ENCODE peak calls at places on chromosomes 1 and 21, in five cellular contexts. P is IMR-90, F is A549, M is HepG2, G is K562. N is an unnamed sample.

GRCh38 chr1:68442822-68443556 is 6.8 kb downstream of the RPE65 start:
- DNase-seq in P (peak), F (peak), M (peak), G (peak), N (no peak)

GRCh38 chr1:150578278-150579109 is 916 bp downstream of the MCL1 start:
- DNase-seq in P (peak), F (peak), M (peak), G (peak), N (no peak)

GRCh38 chr1:226195144-226195543 is 8.6 kb upstream of the ACBD3 start:
- DNase-seq in P (no peak), F (no peak), M (no peak), G (no peak), N (no peak)

GRCh38 chr1:65431111-65431705 is 10.7 kb downstream of the LEPR start:
- DNase-seq in P (peak), F (peak), M (peak), G (peak), N (no peak)

GRCh38 chr1:229714964-229715603 is 89.0 kb downstream of the URB2 start:
- DNase-seq in P (peak), F (peak), M (peak), G (peak), N (peak)

GRCh38 chr1:3459051-3459908 is 4.8 kb downstream of the ARHGEF16 start:
- DNase-seq in P (no peak), F (no peak), M (no peak), G (no peak), N (no peak)

GRCh38 chr1:185670187-185670627 is 64.0 kb upstream of the HMCN1 start:
- DNase-seq in P (peak), F (peak), M (no peak), G (no peak), N (no peak)

GRCh38 chr1:39086386-39087108 is 60.4 kb downstream of the NDUFS5 start:
- DNase-seq in P (peak), F (no peak), M (no peak), G (peak), N (no peak)

GRCh38 chr1:35857830-35858229 is 25.2 kb upstream of the AGO1 start:
- DNase-seq in P (peak), F (peak), M (no peak), G (no peak), N (no peak)

GRCh38 chr1:180854456-180854855 is 58.2 kb upstream of the KIAA1614 start:
- DNase-seq in P (no peak), F (no peak), M (no peak), G (peak), N (no peak)

GRCh38 chr21:17602874-17603273 is 9.8 kb downstream of the BTG3 start:
- DNase-seq in P (peak), F (no peak), M (no peak), G (no peak), N (no peak)

GRCh38 chr1:156664046-156664948 is 12.9 kb downstream of the NES start:
- DNase-seq in P (peak), F (no peak), M (peak), G (no peak), N (no peak)

GRCh38 chr1:107954719-107955415 is 10.1 kb downstream of the VAV3 start:
- DNase-seq in P (no peak), F (no peak), M (no peak), G (no peak), N (no peak)

GRCh38 chr1:66275601-66276023 is 258.3 kb upstream of the SGIP1 start:
- DNase-seq in P (no peak), F (no peak), M (no peak), G (no peak), N (no peak)

GRCh38 chr1:51877434-51878306 is 857 bp downstream of the NRDC start:
- DNase-seq in P (peak), F (peak), M (no peak), G (peak), N (no peak)

GRCh38 chr1:24828183-24828886 is 83.1 kb downstream of the CLIC4 start:
- DNase-seq in P (no peak), F (no peak), M (no peak), G (no peak), N (no peak)

GRCh38 chr1:60949154-60949825 is 133.1 kb upstream of the NFIA start:
- DNase-seq in P (no peak), F (no peak), M (no peak), G (no peak), N (no peak)

GRCh38 chr21:26148071-26148470 is 22.5 kb downstream of the APP start:
- DNase-seq in P (no peak), F (peak), M (no peak), G (no peak), N (no peak)

GRCh38 chr1:160519542-160520435 is 3.3 kb downstream of the SLAMF6 start:
- DNase-seq in P (no peak), F (peak), M (no peak), G (peak), N (no peak)

GRCh38 chr1:48229309-48229708 is 6.8 kb downstream of the SLC5A9 start:
- DNase-seq in P (no peak), F (no peak), M (no peak), G (no peak), N (no peak)

GRCh38 chr1:226485192-226485591 is 63.4 kb upstream of the STUM start:
- DNase-seq in P (no peak), F (no peak), M (no peak), G (no peak), N (no peak)

GRCh38 chr1:168621356-168621755 is 45.0 kb downstream of the XCL1 start:
- DNase-seq in P (no peak), F (no peak), M (no peak), G (no peak), N (no peak)

GRCh38 chr1:168626326-168626725 is 49.9 kb downstream of the XCL1 start:
- DNase-seq in P (no peak), F (no peak), M (no peak), G (no peak), N (no peak)

GRCh38 chr1:168627370-168627769 is 51.0 kb downstream of the XCL1 start:
- DNase-seq in P (no peak), F (no peak), M (peak), G (no peak), N (no peak)

GRCh38 chr1:168623838-168624237 is 47.4 kb downstream of the XCL1 start:
- DNase-seq in P (no peak), F (no peak), M (no peak), G (no peak), N (no peak)

DNA sequence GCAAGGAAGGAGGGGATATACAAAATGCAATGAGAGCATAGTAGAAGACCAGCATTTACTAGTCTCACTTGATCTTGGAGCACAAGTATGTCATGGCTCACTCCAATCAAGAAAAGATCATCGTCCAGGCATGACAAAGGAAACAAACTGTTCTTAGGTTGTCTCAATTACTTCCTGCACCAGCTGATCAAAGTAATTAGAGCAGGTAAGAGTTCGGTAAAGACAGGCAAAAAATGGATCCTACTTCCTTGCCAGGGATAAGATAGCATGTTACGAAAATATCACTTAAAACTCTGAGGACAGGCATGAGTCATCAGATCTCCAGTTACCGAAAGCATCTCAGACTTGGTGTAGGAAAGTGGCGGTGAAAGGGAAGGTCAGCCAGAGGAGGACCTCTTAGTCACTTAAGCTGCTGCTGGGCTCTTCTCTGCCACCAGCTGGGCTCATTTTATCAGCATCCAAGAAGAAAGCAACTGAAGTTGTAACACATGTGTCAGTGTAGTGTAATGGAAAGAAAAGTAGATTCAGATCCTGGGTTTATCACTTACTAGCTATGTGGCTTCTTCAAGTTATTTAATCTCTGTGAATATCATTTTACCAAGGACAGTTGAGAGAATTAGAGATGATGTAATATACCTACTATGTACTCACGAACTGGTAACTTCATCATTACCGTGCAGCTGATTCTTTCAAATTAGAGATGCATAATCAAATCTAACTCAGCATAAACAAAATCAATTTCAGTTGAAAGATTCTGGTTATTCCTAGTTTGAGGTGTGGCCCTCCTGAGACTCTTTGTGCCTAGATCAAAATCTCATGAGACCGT is 46.8 kb downstream of the XCL1 start:
- DNase-seq in P (peak), F (peak), M (no peak), G (peak), N (no peak)
- TF ChIP-seq MAFK in P (no peak), F (peak), M (no peak), G (peak), N (no peak)

DNA sequence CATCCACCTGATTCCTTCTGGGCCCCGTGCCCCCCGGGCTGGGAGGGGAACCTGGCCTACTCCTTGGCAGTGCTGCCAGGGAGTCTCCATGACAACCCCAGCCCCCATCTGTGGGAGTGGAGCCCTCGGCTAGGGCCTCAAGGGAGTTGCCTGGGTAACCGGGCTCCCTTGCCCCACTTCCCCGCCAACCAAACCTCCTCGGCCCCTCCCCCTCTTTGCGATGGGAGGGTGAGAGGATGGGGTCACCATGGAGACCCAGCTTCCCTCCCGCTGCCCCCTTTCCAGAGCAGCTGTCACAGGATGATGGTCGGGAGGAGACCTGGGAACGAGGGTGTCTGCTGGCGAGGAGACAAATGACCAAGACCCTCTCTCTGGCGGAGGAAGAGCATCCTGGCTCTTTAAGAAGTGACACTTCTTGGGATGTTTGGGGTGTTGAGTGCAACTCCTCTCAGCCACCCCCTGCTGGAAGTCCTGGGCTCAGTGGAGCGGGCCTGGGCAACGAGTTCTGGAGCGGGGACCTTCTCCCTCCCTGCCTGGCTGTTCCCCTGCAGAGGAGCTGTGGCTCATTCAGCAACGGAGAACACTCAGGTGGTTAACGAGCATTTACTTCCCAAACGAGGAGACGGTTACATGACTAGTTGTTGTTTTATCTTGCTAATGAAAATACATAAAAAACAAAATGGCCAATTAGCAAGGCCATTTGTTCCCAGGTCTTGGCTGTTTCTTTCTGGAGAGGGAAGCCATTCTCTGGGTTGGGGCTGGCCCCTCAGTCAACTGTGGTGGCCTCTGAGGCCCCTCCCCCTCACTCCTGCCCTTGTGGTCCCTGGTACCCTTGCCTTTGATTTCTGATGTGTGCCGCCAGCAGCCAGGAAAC is 82.8 kb downstream of the UBIAD1 start:
- DNase-seq in P (no peak), F (no peak), M (no peak), G (no peak), N (peak)
- TF ChIP-seq MAFK in P (no peak), F (no peak), M (no peak), G (no peak), N (no peak)

DNA sequence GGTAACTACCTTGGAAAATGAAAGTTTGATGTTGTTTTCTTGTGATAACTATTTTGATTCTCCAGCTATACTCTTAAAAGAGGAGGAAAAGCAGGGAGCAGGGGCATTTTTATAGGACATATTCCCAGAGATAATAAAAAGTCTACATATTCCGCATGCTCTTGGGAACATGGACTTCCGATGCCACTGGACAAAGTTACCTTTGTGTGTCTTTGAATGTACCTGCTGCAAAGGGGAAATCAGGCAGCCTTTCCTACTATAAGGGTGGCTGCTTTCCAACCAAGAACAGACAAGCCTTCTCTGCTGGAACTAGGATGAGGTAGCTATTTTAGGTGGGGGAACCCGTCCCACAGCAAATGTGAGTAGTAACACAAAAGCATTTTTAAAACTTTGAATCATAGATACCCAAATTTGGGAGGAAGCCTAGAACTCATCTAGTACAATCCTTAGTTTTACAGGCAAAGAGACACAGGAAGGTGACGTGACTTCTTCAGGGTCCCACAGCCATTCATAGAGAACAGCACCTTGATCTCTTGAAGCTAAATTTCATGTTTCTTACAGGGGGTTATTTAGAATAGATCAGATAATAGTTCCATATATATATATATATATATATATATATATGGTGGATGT is 179.9 kb downstream of the FASLG start:
- DNase-seq in P (no peak), F (no peak), M (no peak), G (no peak), N (no peak)
- TF ChIP-seq MAFK in P (no peak), F (no peak), M (no peak), G (no peak), N (no peak)

GRCh38 chr1:152880316-152880715 is 2.2 kb downstream of the SMCP start:
- DNase-seq in P (no peak), F (no peak), M (no peak), G (no peak), N (no peak)
- TF ChIP-seq MAFK in P (no peak), F (no peak), M (no peak), G (no peak), N (no peak)

GRCh38 chr21:33976082-33976979 is 60.7 kb upstream of the ATP5PO start:
- DNase-seq in P (peak), F (peak), M (peak), G (peak), N (no peak)
- TF ChIP-seq MAFK in P (peak), F (no peak), M (no peak), G (peak), N (no peak)

DNA sequence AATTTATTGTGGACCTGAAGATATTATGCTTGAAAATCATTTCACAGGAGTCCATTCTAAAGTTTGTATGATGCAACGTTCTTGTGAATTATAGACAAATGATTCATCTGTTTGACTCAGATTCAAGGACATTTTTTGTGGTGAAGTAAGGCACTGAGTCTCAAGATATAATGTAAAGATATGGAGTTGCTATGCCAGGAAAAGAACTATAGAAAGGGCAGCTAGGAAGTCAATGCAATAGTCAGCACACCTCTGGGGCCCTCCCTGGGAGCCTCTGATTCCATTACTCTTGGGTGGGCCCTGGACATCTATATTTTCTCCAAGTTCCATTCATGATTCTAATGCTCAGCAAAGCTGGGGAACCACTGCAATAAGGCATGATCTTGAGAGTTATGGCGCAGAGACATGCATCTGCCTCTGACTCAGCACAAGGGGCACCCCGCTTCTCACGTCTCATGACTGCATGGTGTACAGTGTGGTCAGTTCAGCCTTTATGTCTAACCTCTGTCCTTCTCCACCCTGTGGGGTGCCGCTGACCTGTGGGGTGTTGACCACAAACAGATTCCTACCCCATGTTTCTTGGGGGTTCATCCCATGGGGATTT is 34.1 kb downstream of the ETS2 start:
- DNase-seq in P (peak), F (peak), M (no peak), G (no peak), N (no peak)
- TF ChIP-seq MAFK in P (peak), F (peak), M (no peak), G (peak), N (no peak)

GRCh38 chr1:243850013-243850367 is at the start of gene AKT3:
- DNase-seq in P (no peak), F (no peak), M (no peak), G (no peak), N (no peak)

GRCh38 chr1:243851765-243852164 is 1.7 kb upstream of the AKT3 start:
- DNase-seq in P (no peak), F (no peak), M (no peak), G (no peak), N (no peak)

GRCh38 chr1:243849089-243850012 is 692 bp downstream of the AKT3 start:
- DNase-seq in P (peak), F (peak), M (no peak), G (no peak), N (peak)

GRCh38 chr1:243851129-243851756 is 1.2 kb upstream of the AKT3 start:
- DNase-seq in P (peak), F (no peak), M (no peak), G (no peak), N (no peak)

GRCh38 chr1:243850368-243851128 is 505 bp upstream of the AKT3 start:
- DNase-seq in P (peak), F (peak), M (peak), G (peak), N (no peak)
- TF ChIP-seq MAFK in P (no peak), F (no peak), M (no peak), G (no peak), N (no peak)

DNA sequence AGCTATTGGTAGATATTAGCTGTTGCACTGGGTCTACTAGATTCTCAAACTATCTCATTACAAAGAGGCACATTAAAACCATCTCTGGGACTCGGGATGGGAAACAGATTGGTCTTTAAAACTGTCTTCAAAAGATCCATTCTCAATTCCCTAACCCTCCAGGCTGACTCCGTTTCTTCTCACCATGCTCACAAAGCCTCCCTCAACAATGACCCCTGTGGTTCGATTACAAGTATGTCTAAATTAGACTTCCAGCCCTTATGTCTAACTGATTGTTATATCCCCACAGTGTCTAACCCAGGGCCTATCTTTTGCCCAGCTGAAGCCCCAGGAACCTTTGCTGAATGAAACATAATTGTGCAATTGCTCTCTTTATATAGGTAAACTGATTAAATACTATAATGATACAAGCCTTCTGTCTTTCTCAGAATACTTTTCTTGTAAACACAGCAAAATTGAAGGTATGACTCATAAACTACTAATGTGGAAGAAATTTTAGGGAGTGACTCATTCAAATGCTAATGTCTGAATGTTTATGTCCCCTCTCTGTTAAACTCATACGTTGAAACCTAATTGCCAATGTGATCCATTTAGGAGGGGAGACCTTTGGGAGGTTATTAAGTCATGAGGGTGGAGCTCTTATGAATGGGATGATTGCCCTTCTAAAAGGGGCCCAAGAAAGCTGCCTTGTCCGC is 65.6 kb upstream of the DAB1 start:
- DNase-seq in P (peak), F (no peak), M (no peak), G (no peak), N (no peak)
- TF ChIP-seq MAFK in P (peak), F (no peak), M (no peak), G (no peak), N (no peak)

DNA sequence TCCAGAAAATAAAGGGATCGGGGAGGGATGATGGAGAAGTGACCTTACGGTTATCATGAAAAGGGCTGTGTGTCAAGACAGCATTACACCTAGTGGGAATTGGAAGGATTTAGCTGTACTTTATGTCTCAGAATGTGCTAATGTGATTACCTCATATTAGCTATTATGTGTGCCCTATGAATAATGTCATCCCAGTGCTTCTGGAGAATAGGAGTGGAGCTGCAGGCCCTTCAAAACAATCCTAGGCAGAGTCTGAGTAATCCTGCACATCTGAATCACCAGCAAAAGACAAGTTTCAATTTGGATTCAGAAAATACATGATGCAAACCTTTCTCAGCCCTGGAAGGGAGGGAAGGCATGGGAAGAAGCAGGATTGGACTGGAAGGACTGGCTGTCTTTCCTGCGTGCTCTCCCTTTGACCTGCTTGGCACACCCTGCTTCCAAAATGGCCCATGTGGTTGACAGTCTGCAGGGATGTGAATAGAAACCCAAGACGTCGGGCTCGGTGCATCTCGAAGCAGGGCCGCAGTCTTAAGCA is 54.1 kb upstream of the TARBP1 start:
- DNase-seq in P (peak), F (no peak), M (no peak), G (no peak), N (no peak)
- TF ChIP-seq MAFK in P (peak), F (no peak), M (no peak), G (no peak), N (no peak)

N was measured in H1.